ENCODE peak calls at places on chromosomes 3 and 15, in six cellular contexts. W, X, J, I, Y and K are unnamed samples.

GRCh38 chr3:98185180-98185579 is 18.7 kb downstream of the OR5H15 start:
- DNase-seq in X (no peak), I (no peak), J (no peak), W (no peak), Y (no peak), K (no peak)

GRCh38 chr3:98778852-98779379 is 15.8 kb downstream of the ST3GAL6 start:
- DNase-seq in J (peak), W (no peak), Y (no peak), I (no peak), X (peak), K (peak)

GRCh38 chr3:120067090-120067489 is 27.2 kb downstream of the GSK3B start:
- DNase-seq in I (no peak), W (no peak), X (no peak), Y (no peak), J (no peak), K (no peak)

GRCh38 chr15:101023501-101024110 is 104.4 kb downstream of the LRRK1 start:
- DNase-seq in Y (no peak), W (no peak), I (no peak), X (no peak), J (no peak), K (no peak)

GRCh38 chr3:20700702-20701101 is 514.7 kb upstream of the SGO1 start:
- DNase-seq in W (no peak), J (no peak), X (no peak), Y (no peak), I (no peak), K (no peak)

GRCh38 chr3:134601539-134602439 is 49.0 kb downstream of the KY start:
- DNase-seq in X (no peak), W (peak), J (peak), Y (no peak), I (no peak), K (no peak)

GRCh38 chr3:168025076-168025475 is 70.6 kb downstream of the GOLIM4 start:
- DNase-seq in J (peak), I (no peak), X (no peak), W (no peak), Y (no peak), K (peak)

GRCh38 chr15:67117356-67117755 is 52.0 kb downstream of the SMAD3 start:
- DNase-seq in X (no peak), Y (no peak), I (no peak), J (no peak), W (no peak), K (no peak)

GRCh38 chr3:28703858-28704257 is 355.2 kb upstream of the AZI2 start:
- DNase-seq in I (no peak), J (no peak), X (no peak), W (no peak), Y (no peak), K (no peak)

GRCh38 chr15:96457852-96458251 is 127.4 kb downstream of the NR2F2 start:
- DNase-seq in I (no peak), W (no peak), X (no peak), Y (no peak), J (no peak), K (no peak)

GRCh38 chr3:54123538-54124196 is 1.3 kb downstream of the CACNA2D3 start:
- DNase-seq in W (no peak), I (no peak), Y (no peak), X (no peak), J (no peak), K (no peak)

GRCh38 chr15:94021621-94022320 is 209.6 kb upstream of the MCTP2 start:
- DNase-seq in J (no peak), Y (no peak), W (no peak), I (no peak), X (no peak), K (no peak)

GRCh38 chr3:187150599-187150998 is 11.3 kb upstream of the RPL39L start:
- DNase-seq in X (peak), W (no peak), J (peak), I (no peak), Y (no peak), K (peak)

GRCh38 chr3:80550154-80550553 is 782.4 kb upstream of the ROBO1 start:
- DNase-seq in W (no peak), I (no peak), X (no peak), J (no peak), Y (no peak), K (no peak)
- TF ChIP-seq MYC in W (no peak), I (no peak), X (no peak), J (no peak), Y (no peak), K (no peak)

DNA sequence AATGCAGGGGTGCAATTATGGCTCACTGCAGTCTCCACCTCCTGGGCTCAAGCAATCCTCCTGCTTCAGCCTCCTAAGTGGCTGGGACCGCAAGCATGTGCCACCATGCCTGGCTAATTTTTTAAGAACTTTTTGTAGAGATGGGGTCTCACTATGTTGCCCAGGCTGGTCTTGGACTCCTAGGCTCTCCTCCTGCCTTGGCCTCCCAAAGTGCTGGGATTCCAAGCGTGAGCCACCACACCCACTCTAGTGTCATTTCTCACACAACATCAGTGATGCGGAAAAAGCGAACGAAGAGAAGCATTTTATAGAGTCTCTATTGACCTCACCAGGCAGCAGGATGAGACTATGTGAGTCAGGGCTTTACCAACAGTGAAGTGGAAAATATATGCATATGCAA is 137.7 kb downstream of the PLD1 start:
- DNase-seq in X (no peak), J (no peak), W (no peak), Y (no peak), I (no peak), K (no peak)
- TF ChIP-seq POLR2A in X (no peak), J (no peak), W (no peak), Y (no peak), I (no peak), K (no peak)

GRCh38 chr3:2166552-2166951 is 67.9 kb downstream of the CNTN4 start:
- DNase-seq in X (no peak), J (no peak), W (no peak), I (no peak), Y (no peak), K (peak)
- TF ChIP-seq MYC in X (no peak), J (no peak), W (no peak), I (no peak), Y (no peak), K (no peak)

DNA sequence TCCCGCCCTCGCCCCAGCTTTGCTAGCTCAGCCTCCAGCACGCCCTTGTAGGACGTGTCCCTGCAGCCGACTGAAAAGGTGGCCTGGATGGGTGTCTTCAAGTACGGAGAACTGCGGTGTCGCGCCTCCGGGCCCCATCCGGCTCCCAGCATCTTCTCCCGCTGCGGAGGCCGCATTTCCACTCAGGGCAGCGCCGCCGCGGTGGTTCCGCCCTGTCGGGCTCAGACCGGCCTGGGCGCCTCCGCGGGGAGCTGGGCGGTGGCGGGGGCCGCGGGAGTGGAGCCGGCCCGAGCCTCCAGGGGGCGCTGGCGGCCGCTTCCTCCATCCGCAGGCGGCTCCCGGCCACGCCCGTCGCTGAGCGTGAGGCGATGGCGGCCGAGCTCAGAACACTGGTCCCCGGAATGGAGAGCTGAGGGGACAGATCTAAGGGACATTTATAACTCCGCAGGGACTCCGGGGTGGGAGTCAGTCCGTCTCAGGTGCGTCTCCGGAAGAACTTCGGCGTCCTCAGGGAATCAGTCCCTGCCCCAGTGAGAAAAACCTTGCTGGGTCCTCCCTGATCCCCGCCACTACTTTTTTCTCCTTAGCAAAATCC is 13.6 kb upstream of the SMCO1 start:
- DNase-seq in I (peak), J (peak), Y (no peak), W (peak), X (no peak), K (peak)
- TF ChIP-seq POLR2A in I (peak), J (peak), Y (peak), W (peak), X (no peak), K (no peak)

GRCh38 chr3:159741281-159741680 is 247.4 kb upstream of the IL12A start:
- DNase-seq in X (no peak), J (no peak), Y (no peak), I (no peak), W (no peak), K (no peak)

GRCh38 chr3:159734681-159735080 is 254.0 kb upstream of the IL12A start:
- DNase-seq in X (no peak), W (no peak), I (no peak), J (peak), Y (no peak), K (no peak)

GRCh38 chr3:159739166-159739565 is 249.5 kb upstream of the IL12A start:
- DNase-seq in X (no peak), W (no peak), Y (no peak), I (no peak), J (no peak), K (no peak)

GRCh38 chr3:159740054-159740453 is 248.6 kb upstream of the IL12A start:
- DNase-seq in W (no peak), Y (no peak), J (no peak), I (no peak), X (no peak), K (no peak)
- TF ChIP-seq MYC in W (no peak), Y (no peak), J (no peak), I (no peak), X (no peak), K (no peak)

GRCh38 chr15:58331903-58332675 is 99.7 kb upstream of the LIPC start:
- DNase-seq in X (peak), Y (peak), I (peak), W (peak), J (peak), K (peak)
- TF ChIP-seq POLR2A in X (peak), Y (peak), I (peak), W (peak), J (peak), K (peak)

DNA sequence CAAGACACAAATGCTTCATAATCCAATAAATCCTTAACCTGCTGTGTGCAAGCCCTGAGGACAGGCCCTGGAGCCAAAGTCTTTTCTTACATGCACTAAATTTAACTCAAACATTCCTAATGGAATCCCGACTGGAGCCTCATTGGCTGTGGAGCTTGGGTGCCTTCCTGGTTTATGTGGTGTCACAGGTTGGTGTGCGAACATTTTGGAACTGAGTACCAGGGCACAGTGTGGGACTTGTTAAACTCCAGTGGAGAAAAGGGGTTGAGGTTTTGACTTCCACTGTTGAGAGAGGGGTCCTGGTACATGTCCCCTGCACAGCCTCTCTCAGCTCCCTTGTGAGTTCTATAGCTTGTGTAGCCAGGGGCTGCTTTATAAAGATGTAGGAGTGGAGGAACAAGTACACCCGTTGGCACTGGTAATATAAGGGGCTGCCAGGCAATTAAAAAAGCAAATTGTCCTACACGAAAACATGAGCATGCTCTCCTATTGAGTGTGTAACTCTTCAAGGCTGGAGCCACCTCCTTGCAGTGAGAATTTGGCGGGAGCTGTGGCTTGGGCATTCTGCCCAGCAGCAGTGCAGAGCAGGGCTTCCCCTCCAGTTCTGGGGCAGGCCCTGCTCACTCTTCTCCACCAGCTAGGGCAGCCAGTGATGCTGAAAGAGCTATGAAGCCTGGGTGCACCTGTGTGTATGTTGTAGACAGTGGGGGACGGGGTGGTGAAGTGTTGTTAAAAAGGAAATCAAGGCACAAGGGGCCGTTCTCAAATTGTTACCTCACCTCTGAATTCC is 218.1 kb downstream of the CLSTN2 start:
- DNase-seq in J (no peak), I (no peak), Y (no peak), X (no peak), W (no peak), K (no peak)
- TF ChIP-seq MYC in J (no peak), I (no peak), Y (no peak), X (no peak), W (no peak), K (no peak)